ENCODE peak calls at places on chromosomes 12 and 14, in four cellular contexts. J, A, B and C are unnamed samples.

GRCh38 chr12:15823360-15824128 is 34.4 kb upstream of the EPS8 start:
- DNase-seq in A (peak), B (no peak), J (no peak), C (no peak)

GRCh38 chr12:48165089-48166031 is 8.0 kb upstream of the ASB8 start:
- DNase-seq in A (peak), B (peak), J (peak), C (peak)

GRCh38 chr12:128258866-128259555 is 8.0 kb upstream of the TMEM132C start:
- DNase-seq in J (no peak), B (no peak), A (no peak), C (no peak)

GRCh38 chr14:34425095-34425851 is 36.8 kb downstream of the SPTSSA start:
- DNase-seq in B (peak), A (peak), J (no peak), C (no peak)

GRCh38 chr14:70887207-70888150 is 19.8 kb upstream of the PCNX1 start:
- DNase-seq in B (no peak), J (peak), A (no peak), C (no peak)

GRCh38 chr12:45989857-45990467 is 412 bp downstream of the SCAF11 start:
- DNase-seq in A (peak), J (no peak), B (peak), C (no peak)

GRCh38 chr14:23068792-23069412 is 11.6 kb upstream of the CDH24 start:
- DNase-seq in B (peak), J (peak), A (peak), C (peak)

GRCh38 chr14:27528328-27528727 is 930.5 kb upstream of the NOVA1 start:
- DNase-seq in A (peak), B (peak), J (no peak), C (no peak)

GRCh38 chr12:103840881-103841689 is at the start of gene NT5DC3:
- DNase-seq in A (peak), B (peak), J (peak), C (peak)

GRCh38 chr12:87280893-87281292 is 748.3 kb downstream of the C12orf50 start:
- DNase-seq in A (no peak), J (no peak), B (no peak), C (no peak)

GRCh38 chr12:31833541-31833840 is 104.7 kb upstream of the AMN1 start:
- DNase-seq in A (no peak), B (no peak), J (no peak), C (no peak)

GRCh38 chr12:132105467-132105866 is 38.7 kb downstream of the DDX51 start:
- DNase-seq in B (no peak), A (no peak), J (no peak), C (no peak)

GRCh38 chr12:29073631-29074239 is 75.3 kb upstream of the FAR2 start:
- DNase-seq in A (peak), J (no peak), B (peak), C (no peak)

GRCh38 chr12:130249376-130249775 is 87.1 kb downstream of the FZD10 start:
- DNase-seq in J (no peak), A (no peak), B (peak), C (peak)

GRCh38 chr12:132866251-132866828 is 21.1 kb downstream of the CHFR start:
- DNase-seq in A (peak), B (no peak), J (no peak), C (no peak)

GRCh38 chr12:59972941-59973340 is 377.1 kb downstream of the SLC16A7 start:
- DNase-seq in B (no peak), A (peak), J (no peak), C (no peak)

GRCh38 chr12:5969156-5969973 is 24.3 kb upstream of the ANO2 start:
- DNase-seq in A (no peak), J (no peak), B (no peak), C (no peak)

GRCh38 chr12:56104815-56105476 is 587 bp downstream of the PA2G4 start:
- DNase-seq in A (no peak), J (no peak), B (peak), C (peak)

GRCh38 chr12:101826766-101827368 is 3.9 kb downstream of the GNPTAB start:
- DNase-seq in B (peak), J (no peak), A (no peak), C (no peak)

GRCh38 chr12:6767301-6767591 is 1.1 kb downstream of the PTMS start:
- DNase-seq in A (no peak), B (no peak), J (no peak), C (no peak)

GRCh38 chr14:87888136-87888999 is 104.6 kb downstream of the GALC start:
- DNase-seq in B (peak), A (peak), J (no peak), C (peak)

GRCh38 chr12:98744692-98745091 is 99.6 kb downstream of the APAF1 start:
- DNase-seq in B (no peak), A (no peak), J (no peak), C (no peak)

GRCh38 chr12:57868211-57868610 is 21.7 kb upstream of the CTDSP2 start:
- DNase-seq in B (no peak), A (no peak), J (no peak), C (no peak)

DNA sequence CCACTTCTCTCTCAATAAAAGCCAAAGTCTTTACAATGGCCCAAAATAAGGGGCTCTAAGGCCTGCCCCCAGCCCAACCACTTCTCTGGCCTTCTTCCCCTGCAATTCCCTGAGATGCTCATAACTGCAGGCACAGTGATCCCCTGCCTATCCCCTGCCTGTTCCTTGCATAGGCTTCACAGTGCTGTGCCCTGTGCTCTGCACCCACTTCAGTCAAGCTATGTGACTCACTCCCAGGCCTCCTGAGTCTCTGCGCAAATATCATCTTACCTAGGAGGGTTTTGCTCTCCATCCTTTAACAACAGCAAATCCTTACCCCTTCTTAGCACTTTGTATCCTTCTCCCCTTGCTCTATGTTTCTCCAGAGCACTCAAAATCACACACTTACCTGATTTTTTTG is 242.2 kb downstream of the MSRB3 start:
- DNase-seq in J (no peak), B (no peak), A (no peak), C (no peak)
- TF ChIP-seq CREM in J (no peak), B (no peak), A (no peak), C (no peak)

GRCh38 chr14:91509083-91509877 is 830 bp downstream of the PPP4R3A start:
- DNase-seq in A (peak), B (peak), J (no peak), C (peak)
- TF ChIP-seq CREB1 in A (no peak), B (no peak), J (no peak), C (no peak)

GRCh38 chr12:20097561-20097960 is 270.8 kb upstream of the PDE3A start:
- DNase-seq in J (peak), B (no peak), A (no peak), C (no peak)
- TF ChIP-seq CREM in J (peak), B (no peak), A (no peak), C (no peak)

GRCh38 chr12:63208956-63209355 is 58.0 kb upstream of the AVPR1A start:
- DNase-seq in B (no peak), A (no peak), J (no peak), C (no peak)

GRCh38 chr12:63212316-63212715 is 61.3 kb upstream of the AVPR1A start:
- DNase-seq in B (no peak), A (no peak), J (no peak), C (no peak)

GRCh38 chr12:63206494-63206893 is 55.5 kb upstream of the AVPR1A start:
- DNase-seq in J (no peak), A (no peak), B (no peak), C (no peak)

GRCh38 chr12:63206908-63207307 is 55.9 kb upstream of the AVPR1A start:
- DNase-seq in J (no peak), A (no peak), B (no peak), C (no peak)
- TF ChIP-seq CREB1 in J (no peak), A (no peak), B (no peak), C (no peak)

GRCh38 chr12:93080994-93081809 is 152.1 kb upstream of the EEA1 start:
- DNase-seq in A (peak), J (no peak), B (no peak), C (peak)
- TF ChIP-seq CREM in A (peak), J (no peak), B (no peak), C (no peak)

DNA sequence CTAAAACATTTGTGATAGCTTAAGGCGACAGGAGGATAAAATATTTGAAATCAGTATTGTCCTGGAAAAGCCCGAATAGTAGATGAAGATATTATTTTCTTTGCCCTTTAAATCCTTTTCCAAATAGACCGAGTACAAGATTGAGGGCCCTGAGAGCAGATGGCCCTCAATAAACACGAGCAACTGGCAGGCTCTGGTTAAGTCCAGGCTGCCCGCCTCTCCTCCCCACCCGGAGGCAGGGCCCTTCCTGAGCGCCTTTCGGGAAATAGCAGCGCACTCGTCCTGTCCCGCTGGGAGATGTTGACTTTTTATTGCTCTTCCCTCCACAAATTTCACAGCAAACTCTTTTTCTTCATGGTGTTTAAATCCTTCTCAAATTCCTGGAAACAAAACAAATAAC is 50.8 kb upstream of the MAX start:
- DNase-seq in J (no peak), A (no peak), B (no peak), C (no peak)
- TF ChIP-seq CREB1 in J (no peak), A (no peak), B (no peak), C (no peak)

GRCh38 chr12:122528992-122529391 is 1.9 kb downstream of the KNTC1 start:
- DNase-seq in J (no peak), B (no peak), A (no peak), C (no peak)

GRCh38 chr12:122523846-122524718 is 2.7 kb downstream of the RSRC2 start:
- DNase-seq in J (no peak), A (no peak), B (no peak), C (no peak)

GRCh38 chr12:122528582-122528981 is 1.5 kb downstream of the KNTC1 start:
- DNase-seq in A (no peak), J (no peak), B (no peak), C (no peak)

GRCh38 chr12:122526683-122527477 is at the start of the genes KNTC1 and RSRC2:
- DNase-seq in A (peak), B (peak), J (peak), C (peak)

DNA sequence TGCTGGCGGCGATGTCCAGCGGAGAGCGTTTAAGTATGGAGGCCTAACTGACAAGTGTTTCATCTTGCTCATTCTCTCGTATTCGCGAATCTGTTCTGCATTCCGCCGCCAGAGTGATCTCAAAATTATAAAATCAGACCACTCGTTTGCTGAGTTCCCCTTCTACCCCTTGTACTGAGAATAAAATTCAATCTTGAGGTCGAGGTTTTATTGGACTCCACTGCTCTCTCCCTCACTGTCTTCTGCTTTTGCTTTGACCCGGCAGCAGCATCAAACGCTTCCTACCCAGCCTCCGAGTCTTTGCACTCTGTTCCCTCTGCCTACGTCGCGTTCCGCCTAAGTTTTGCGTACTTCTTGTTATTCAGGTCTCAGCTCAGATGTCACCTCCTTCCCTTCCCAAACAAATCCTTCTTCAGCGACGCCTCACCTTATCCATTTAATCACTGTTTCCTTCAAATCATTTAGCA is 462 bp downstream of the KNTC1 start:
- DNase-seq in B (peak), A (no peak), J (no peak), C (no peak)
- TF ChIP-seq CREM in B (no peak), A (no peak), J (no peak), C (no peak)

DNA sequence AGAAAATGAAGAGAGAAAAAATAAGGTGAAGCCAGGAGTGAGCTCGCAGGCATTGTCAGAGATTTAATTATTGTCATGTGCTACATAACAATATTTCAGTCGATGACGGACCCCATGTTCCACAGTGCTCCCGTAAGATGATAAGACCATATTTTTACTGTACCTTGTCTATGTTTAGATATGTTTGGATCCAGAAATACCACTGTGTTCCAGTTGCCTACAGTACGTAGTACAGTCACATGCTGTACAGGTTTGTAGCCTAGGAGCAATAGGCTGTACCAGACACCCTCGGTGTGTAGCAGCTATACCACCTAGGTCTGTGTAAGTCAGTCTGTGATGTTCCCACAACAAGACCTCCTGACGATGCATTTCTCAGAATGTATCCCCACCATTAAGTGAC is 137.5 kb downstream of the FBXL14 start:
- DNase-seq in J (no peak), B (no peak), A (no peak), C (no peak)
- TF ChIP-seq CREB1 in J (no peak), B (no peak), A (no peak), C (no peak)

DNA sequence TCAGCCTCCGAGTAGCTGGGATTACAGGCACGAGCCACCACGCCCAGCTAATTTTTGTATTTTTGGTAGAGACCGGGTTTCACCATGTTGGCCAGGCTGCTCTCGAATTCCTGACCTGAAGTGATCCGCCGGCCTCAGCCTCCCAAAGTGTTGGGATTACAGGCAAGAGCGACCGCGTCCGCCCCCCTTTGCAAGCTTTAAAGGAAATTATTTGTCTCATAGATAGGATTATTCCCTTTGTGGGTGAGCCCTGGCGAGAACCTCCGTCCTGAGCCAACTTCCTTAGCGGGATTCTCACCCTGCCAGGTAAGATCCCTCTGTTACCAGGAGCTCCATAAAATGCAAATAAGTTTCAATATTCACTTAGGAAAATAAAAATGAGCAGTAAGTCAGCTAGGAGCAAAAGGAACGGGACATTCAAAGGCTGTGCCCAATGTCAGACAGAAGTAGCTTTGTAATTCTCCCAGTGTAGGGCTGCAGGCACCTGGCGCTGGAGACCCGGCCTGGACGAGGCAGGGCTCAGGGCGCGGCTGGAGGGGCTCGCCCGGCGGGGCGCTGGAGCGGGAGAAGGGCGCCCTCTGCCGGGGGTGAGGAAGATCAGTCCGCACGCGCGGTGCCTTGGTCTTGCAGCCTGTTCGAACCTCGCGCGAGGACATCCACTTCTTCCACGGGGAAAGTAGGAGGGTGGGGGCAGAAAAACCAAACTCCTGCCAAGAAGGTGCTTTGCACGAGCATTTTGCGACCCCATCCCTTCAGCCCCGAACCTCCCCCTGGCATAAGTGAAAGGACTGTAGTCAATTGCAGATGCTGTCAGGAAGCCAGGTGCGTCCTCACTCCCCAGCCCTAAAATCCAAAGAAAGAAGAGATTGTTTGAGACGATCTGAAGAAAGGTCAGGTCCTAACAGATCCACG is 47.1 kb upstream of the PLXNC1 start:
- DNase-seq in J (no peak), B (peak), A (peak), C (peak)
- TF ChIP-seq CREM in J (no peak), B (peak), A (no peak), C (no peak)